ENCODE peak calls at places on chromosomes 4 and X, in four cellular contexts. K is A549, H is WTC11, R is HepG2. Z is an unnamed sample.

GRCh38 chrX:40168183-40169015 is 70.6 kb upstream of the BCOR start:
- DNase-seq in R (no peak), K (no peak), H (no peak), Z (no peak)

GRCh38 chr4:140092094-140092820 is 61.7 kb downstream of the MAML3 start:
- DNase-seq in R (no peak), H (peak), K (peak), Z (no peak)

GRCh38 chr4:54165438-54165837 is 63.7 kb upstream of the PDGFRA start:
- DNase-seq in R (peak), H (no peak), K (no peak), Z (no peak)

GRCh38 chr4:43560047-43560446 is 667.5 kb downstream of the GRXCR1 start:
- DNase-seq in R (no peak), H (no peak), K (no peak), Z (no peak)

GRCh38 chr4:137956256-137956655 is 285.9 kb downstream of the SLC7A11 start:
- DNase-seq in R (no peak), K (no peak), H (no peak), Z (no peak)

GRCh38 chr4:77466430-77466829 is 139.2 kb upstream of the CXCL13 start:
- DNase-seq in K (no peak), R (no peak), H (no peak), Z (no peak)

GRCh38 chr4:68367835-68368234 is 17.9 kb upstream of the YTHDC1 start:
- DNase-seq in K (no peak), R (no peak), H (no peak), Z (no peak)

GRCh38 chr4:162456106-162456505 is 292.3 kb upstream of the FSTL5 start:
- DNase-seq in K (no peak), R (no peak), H (no peak), Z (no peak)

GRCh38 chr4:111213520-111213919 is 590.6 kb upstream of the PITX2 start:
- DNase-seq in K (no peak), H (no peak), R (peak), Z (no peak)

GRCh38 chrX:100682939-100683338 is 38.9 kb downstream of the SRPX2 start:
- DNase-seq in H (no peak), K (no peak), R (peak), Z (no peak)

GRCh38 chr4:152577708-152578421 is 42.0 kb upstream of the FBXW7 start:
- DNase-seq in R (no peak), H (no peak), K (no peak), Z (no peak)

GRCh38 chr4:153197301-153197700 is 6.9 kb upstream of the TRIM2 start:
- DNase-seq in H (no peak), K (no peak), R (no peak), Z (no peak)

GRCh38 chr4:94158883-94159282 is 48.8 kb upstream of the SMARCAD1 start:
- DNase-seq in R (no peak), K (no peak), H (no peak), Z (no peak)

GRCh38 chr4:59535541-59535940 is 1664.6 kb upstream of the ADGRL3 start:
- DNase-seq in H (no peak), K (no peak), R (no peak), Z (no peak)

GRCh38 chr4:135032670-135033069 is 831.1 kb upstream of the PABPC4L start:
- DNase-seq in R (no peak), K (no peak), H (no peak), Z (no peak)

GRCh38 chr4:100075486-100076270 is 114.6 kb downstream of the DDIT4L start:
- DNase-seq in K (no peak), R (no peak), H (no peak), Z (no peak)

GRCh38 chrX:103726477-103726876 is 15.8 kb downstream of the TMEM31 start:
- DNase-seq in K (no peak), H (no peak), R (no peak), Z (no peak)

GRCh38 chr4:176818531-176818930 is 25.8 kb upstream of the VEGFC start:
- DNase-seq in R (no peak), K (no peak), H (no peak), Z (no peak)

GRCh38 chrX:134542485-134542884 is 82.5 kb downstream of the HPRT1 start:
- DNase-seq in K (peak), R (no peak), H (no peak), Z (peak)

GRCh38 chr4:81164623-81165416 is 50.2 kb downstream of the PRKG2 start:
- DNase-seq in R (peak), H (no peak), K (peak), Z (no peak)

GRCh38 chrX:72309297-72310071 is 3.8 kb upstream of the CITED1 start:
- DNase-seq in H (no peak), R (no peak), K (no peak), Z (no peak)

GRCh38 chrX:150968862-150969720 is 14.0 kb upstream of the HMGB3 start:
- DNase-seq in H (no peak), R (no peak), K (no peak), Z (no peak)

GRCh38 chrX:109843963-109844751 is 111.1 kb upstream of the ACSL4 start:
- DNase-seq in H (no peak), K (no peak), R (no peak), Z (no peak)

GRCh38 chr4:183182873-183183725 is 84.0 kb downstream of the WWC2 start:
- DNase-seq in R (peak), H (peak), K (peak), Z (no peak)

GRCh38 chr4:1514612-1515011 is 108.4 kb upstream of the NKX1-1 start:
- DNase-seq in R (no peak), H (no peak), K (no peak), Z (no peak)

GRCh38 chrX:48794993-48795501 is 6.8 kb upstream of the HDAC6 start:
- DNase-seq in K (peak), R (no peak), H (no peak), Z (no peak)

GRCh38 chrX:151176351-151176750 is at the start of gene GPR50:
- DNase-seq in R (no peak), H (peak), K (no peak), Z (no peak)

GRCh38 chr4:44629280-44629866 is 22.1 kb downstream of the YIPF7 start:
- DNase-seq in H (peak), R (peak), K (peak), Z (peak)

GRCh38 chrX:154131955-154132354 is 12.1 kb upstream of the OPN1LW start:
- DNase-seq in R (peak), H (no peak), K (no peak), Z (no peak)
- TF ChIP-seq NR3C1 in R (no peak), H (no peak), K (no peak), Z (no peak)

DNA sequence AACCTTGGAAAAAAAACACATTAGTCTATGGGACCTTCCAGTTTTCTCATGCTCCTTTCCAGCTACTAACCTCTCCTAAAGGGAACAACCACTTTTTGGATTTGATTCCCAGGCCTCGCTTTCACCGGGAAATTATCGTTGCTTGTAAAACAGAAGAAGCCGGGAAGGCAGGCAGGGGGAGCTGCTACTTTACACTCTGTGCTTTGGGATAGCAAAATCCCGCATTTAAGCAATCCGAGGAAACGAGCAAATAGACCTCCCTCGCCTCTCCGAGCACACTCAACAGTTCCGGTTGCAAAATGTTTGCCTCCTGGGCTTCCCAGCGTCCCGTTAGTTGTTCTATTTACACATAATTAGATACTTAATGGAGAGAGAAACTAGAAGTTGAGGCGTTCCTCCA is 1.2 kb downstream of the CD38 start:
- DNase-seq in R (peak), K (peak), H (peak), Z (no peak)
- TF ChIP-seq NR3C1 in R (no peak), K (no peak), H (no peak), Z (no peak)

GRCh38 chr4:173135241-173135847 is 33.3 kb upstream of the GALNT7 start:
- DNase-seq in R (no peak), H (no peak), K (peak), Z (no peak)
- TF ChIP-seq NR3C1 in R (no peak), H (no peak), K (no peak), Z (no peak)

DNA sequence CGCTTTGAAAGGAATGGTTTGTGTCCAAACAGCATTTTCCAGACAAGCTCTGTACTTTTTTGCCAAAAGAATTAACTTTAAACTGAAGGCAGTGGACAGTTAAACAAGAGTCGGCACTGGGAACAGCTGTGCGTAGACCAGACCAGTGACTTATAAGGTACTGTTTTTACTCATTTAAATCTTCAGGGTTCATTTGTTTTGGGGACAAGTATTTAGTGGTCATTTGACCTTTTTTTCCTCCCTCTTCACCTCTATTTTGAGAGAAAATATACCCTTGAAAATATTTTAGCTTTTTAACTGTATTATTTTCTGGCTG is 303.8 kb downstream of the ARHGAP24 start:
- DNase-seq in K (no peak), R (no peak), H (no peak), Z (no peak)
- TF ChIP-seq NR3C1 in K (no peak), R (no peak), H (no peak), Z (no peak)

DNA sequence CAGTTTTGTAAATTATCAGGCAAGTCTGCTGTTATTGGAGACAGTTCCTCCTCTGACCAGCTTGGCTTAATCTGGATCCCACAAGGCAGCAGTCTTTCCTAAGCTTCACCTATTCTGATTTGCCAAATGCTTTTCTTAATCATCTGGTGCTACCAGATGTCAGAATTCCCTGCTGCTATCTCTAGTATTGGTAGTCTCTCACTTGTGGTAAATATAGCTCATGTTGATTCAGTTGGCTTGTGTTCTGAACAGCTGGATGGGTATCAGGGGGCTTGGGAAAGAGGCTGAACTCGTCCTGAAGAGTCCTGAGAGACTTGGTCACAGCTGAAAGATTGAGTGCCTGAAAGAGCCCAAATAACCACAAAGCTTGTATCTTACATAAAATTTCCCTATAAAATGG is 103.9 kb upstream of the GPRIN3 start:
- DNase-seq in H (no peak), K (no peak), R (no peak), Z (no peak)
- TF ChIP-seq NR3C1 in H (no peak), K (no peak), R (no peak), Z (no peak)

DNA sequence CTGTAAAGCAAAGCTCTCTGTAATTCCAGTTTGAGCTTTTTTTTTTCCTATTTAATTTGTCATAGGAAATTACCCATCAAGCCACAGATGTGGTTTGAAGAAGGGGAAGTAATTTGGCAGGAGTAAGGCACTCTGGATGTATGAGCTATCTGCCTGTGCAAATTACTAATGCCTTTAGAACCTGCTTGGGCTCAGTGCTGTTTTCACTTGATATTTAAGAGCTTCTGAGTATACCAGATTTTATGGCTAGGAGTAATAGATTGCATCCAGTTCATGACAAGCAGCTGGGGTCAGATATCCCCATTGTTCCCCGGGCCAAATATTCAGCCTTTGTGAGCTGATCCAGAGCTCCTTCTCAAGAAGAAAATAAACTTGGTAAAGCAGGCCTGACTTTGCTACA is 89.1 kb downstream of the DCAF8L2 start:
- DNase-seq in R (no peak), K (no peak), H (no peak), Z (no peak)
- TF ChIP-seq NR3C1 in R (no peak), K (no peak), H (no peak), Z (no peak)

DNA sequence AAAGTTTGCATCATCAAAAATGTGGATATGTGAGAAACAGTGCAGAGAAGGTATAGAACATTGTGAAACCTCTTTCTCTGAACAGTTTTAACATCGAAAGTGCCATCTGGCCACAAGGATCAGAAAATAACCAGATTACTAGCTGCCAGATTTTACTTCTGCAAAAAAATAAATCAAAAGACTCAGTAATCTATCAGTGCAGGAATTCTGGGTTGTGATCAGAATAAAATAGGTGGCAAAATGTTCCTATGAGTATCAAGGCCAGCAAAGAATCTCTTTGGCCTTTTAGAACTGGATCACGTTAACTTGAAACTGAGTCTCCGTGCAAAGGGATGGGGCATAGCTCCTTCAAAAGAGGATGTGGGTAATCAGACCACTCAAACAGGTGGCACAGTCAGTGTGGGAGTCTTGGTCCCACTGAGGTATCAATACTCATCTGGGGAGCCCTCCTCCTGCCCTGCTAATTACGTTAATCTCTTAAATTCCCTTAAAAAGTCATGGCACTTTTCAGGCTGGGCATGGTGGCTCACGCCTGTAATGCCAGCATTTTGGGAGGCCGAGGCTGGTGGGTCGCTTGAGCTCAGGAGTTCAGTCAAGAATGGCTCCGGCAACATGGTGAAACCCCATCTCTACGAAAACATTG is 26.7 kb upstream of the RBM47 start:
- DNase-seq in K (no peak), R (no peak), H (no peak), Z (no peak)
- TF ChIP-seq NR3C1 in K (no peak), R (no peak), H (no peak), Z (no peak)